ENCODE peak calls at places on chromosomes 2 and 18, in four cellular contexts. A is neural progenitor cell, G is astrocyte, O is PC-3. I is an unnamed sample.

GRCh38 chr18:31746396-31746795 is 14.3 kb downstream of the SLC25A52 start:
- DNase-seq in A (no peak), G (no peak), O (no peak), I (no peak)

GRCh38 chr2:224584111-224584764 is 925 bp downstream of the CUL3 start:
- DNase-seq in A (peak; percentile 68), G (peak; percentile 40), O (peak; percentile 31), I (peak; percentile 42)

GRCh38 chr2:138395565-138396306 is 105.8 kb upstream of the SPOPL start:
- DNase-seq in A (no peak), G (peak; percentile 56), O (peak; percentile 88), I (no peak)

GRCh38 chr2:42810126-42810970 is 18.0 kb upstream of the HAAO start:
- DNase-seq in A (peak; percentile 93), G (peak; percentile 95), O (peak; percentile 96), I (peak; percentile 96)

GRCh38 chr2:20526666-20527065 is 79.8 kb downstream of the RHOB start:
- DNase-seq in A (no peak), G (no peak), O (no peak), I (no peak)

GRCh38 chr2:143261986-143262784 is 133.0 kb downstream of the ARHGAP15 start:
- DNase-seq in A (no peak), G (no peak), O (no peak), I (peak; percentile 6)

GRCh38 chr18:34121157-34121807 is 103.4 kb downstream of the NOL4 start:
- DNase-seq in A (no peak), G (peak; percentile 70), O (peak; percentile 70), I (peak; percentile 28)

GRCh38 chr18:28875059-28875458 is 698.1 kb upstream of the CDH2 start:
- DNase-seq in A (no peak), G (peak; percentile 75), O (no peak), I (no peak)

GRCh38 chr2:112140413-112140802 is 2.2 kb downstream of the FBLN7 start:
- DNase-seq in A (no peak), G (no peak), O (no peak), I (no peak)

GRCh38 chr2:206164261-206164862 is 4.7 kb downstream of the EEF1B2 start:
- DNase-seq in A (peak; percentile 36), G (no peak), O (peak; percentile 71), I (peak; percentile 47)

GRCh38 chr2:109238580-109238979 is 109.6 kb downstream of the SH3RF3 start:
- DNase-seq in A (no peak), G (peak; percentile 57), O (peak; percentile 33), I (no peak)

GRCh38 chr2:118078734-118079133 is 9.5 kb upstream of the INSIG2 start:
- DNase-seq in A (no peak), G (no peak), O (peak; percentile 12), I (no peak)

GRCh38 chr2:191297031-191297430 is 51.8 kb downstream of the MYO1B start:
- DNase-seq in A (no peak), G (no peak), O (no peak), I (no peak)

GRCh38 chr18:32093106-32093511 is 1.4 kb downstream of the RNF138 start:
- DNase-seq in A (peak; percentile 86), G (peak; percentile 50), O (peak; percentile 34), I (peak; percentile 69)

GRCh38 chr2:173028671-173029070 is 47.0 kb upstream of the MAP3K20 start:
- DNase-seq in A (no peak), G (no peak), O (no peak), I (peak; percentile 55)

GRCh38 chr2:120949027-120949956 is 213.6 kb downstream of the GLI2 start:
- DNase-seq in A (no peak), G (no peak), O (peak; percentile 29), I (no peak)

GRCh38 chr2:185628985-185629384 is 109.6 kb upstream of the FSIP2 start:
- DNase-seq in A (peak; percentile 56), G (no peak), O (peak; percentile 54), I (no peak)

GRCh38 chr2:120863173-120863545 is 127.5 kb downstream of the GLI2 start:
- DNase-seq in A (no peak), G (no peak), O (no peak), I (no peak)

GRCh38 chr2:199850718-199851498 is at the start of gene FTCDNL1:
- DNase-seq in A (peak; percentile 81), G (peak; percentile 31), O (peak; percentile 46), I (peak; percentile 81)

GRCh38 chr2:100427627-100428258 is 10.3 kb upstream of the CHST10 start:
- DNase-seq in A (peak; percentile 44), G (peak; percentile 12), O (peak; percentile 68), I (peak; percentile 71)

GRCh38 chr2:111663471-111663951 is 220.5 kb downstream of the ANAPC1 start:
- DNase-seq in A (no peak), G (no peak), O (peak; percentile 20), I (peak; percentile 39)

GRCh38 chr2:83594841-83595720 is 864.0 kb downstream of the SUCLG1 start:
- DNase-seq in A (no peak), G (no peak), O (no peak), I (no peak)

GRCh38 chr2:27860111-27860510 is 30.1 kb downstream of the RBKS start:
- DNase-seq in A (no peak), G (peak; percentile 81), O (peak; percentile 69), I (no peak)

GRCh38 chr2:170436077-170436943 is 258.4 kb downstream of the MYO3B start:
- DNase-seq in A (peak; percentile 16), G (no peak), O (no peak), I (no peak)

GRCh38 chr2:219689676-219690628 is 62.5 kb downstream of the SLC4A3 start:
- DNase-seq in A (peak; percentile 61), G (peak; percentile 56), O (peak; percentile 79), I (peak; percentile 71)

GRCh38 chr2:75277111-75277510 is 77.8 kb upstream of the TACR1 start:
- DNase-seq in A (no peak), G (peak; percentile 67), O (peak; percentile 65), I (no peak)

GRCh38 chr18:80247403-80247916 is at the start of gene PARD6G:
- DNase-seq in A (peak; percentile 90), G (peak; percentile 43), O (peak; percentile 63), I (peak; percentile 95)

GRCh38 chr2:148020036-148020357 is 540 bp downstream of the ORC4 start:
- DNase-seq in A (no peak), G (peak; percentile 37), O (no peak), I (no peak)

GRCh38 chr18:58937204-58937603 is 72.5 kb downstream of the ZNF532 start:
- DNase-seq in A (no peak), G (peak; percentile 59), O (no peak), I (no peak)

GRCh38 chr18:12307871-12308385 is at the start of gene TUBB6:
- DNase-seq in A (peak; percentile 86), G (peak; percentile 69), O (no peak), I (peak; percentile 83)

GRCh38 chr2:204479557-204479956 is 65.7 kb upstream of the PARD3B start:
- DNase-seq in A (no peak), G (peak; percentile 39), O (peak; percentile 18), I (no peak)

GRCh38 chr18:905948-906415 is 1.3 kb downstream of the ADCYAP1 start:
- DNase-seq in A (peak; percentile 45), G (no peak), O (no peak), I (no peak)

GRCh38 chr18:907171-907879 is 2.7 kb downstream of the ADCYAP1 start:
- DNase-seq in A (peak; percentile 72), G (no peak), O (peak; percentile 18), I (peak; percentile 39)

GRCh38 chr18:906416-907170 is 1.9 kb downstream of the ADCYAP1 start:
- DNase-seq in A (peak; percentile 69), G (no peak), O (no peak), I (peak; percentile 41)

GRCh38 chr18:908631-909621 is 4.3 kb downstream of the ADCYAP1 start:
- DNase-seq in A (peak; percentile 73), G (no peak), O (no peak), I (no peak)

GRCh38 chr18:907880-908512 is 3.3 kb downstream of the ADCYAP1 start:
- DNase-seq in A (peak; percentile 49), G (no peak), O (no peak), I (no peak)
- TF ChIP-seq EZH2 in A (peak; percentile 91), G (peak; percentile 99), O (peak; percentile 92), I (no peak)

GRCh38 chr2:155513248-155513647 is 814.8 kb downstream of the KCNJ3 start:
- DNase-seq in A (no peak), G (no peak), O (no peak), I (no peak)

GRCh38 chr2:155519731-155520130 is 812.8 kb downstream of the NR4A2 start:
- DNase-seq in A (no peak), G (no peak), O (no peak), I (no peak)

GRCh38 chr2:155518094-155518493 is 814.4 kb downstream of the NR4A2 start:
- DNase-seq in A (no peak), G (no peak), O (no peak), I (no peak)

DNA sequence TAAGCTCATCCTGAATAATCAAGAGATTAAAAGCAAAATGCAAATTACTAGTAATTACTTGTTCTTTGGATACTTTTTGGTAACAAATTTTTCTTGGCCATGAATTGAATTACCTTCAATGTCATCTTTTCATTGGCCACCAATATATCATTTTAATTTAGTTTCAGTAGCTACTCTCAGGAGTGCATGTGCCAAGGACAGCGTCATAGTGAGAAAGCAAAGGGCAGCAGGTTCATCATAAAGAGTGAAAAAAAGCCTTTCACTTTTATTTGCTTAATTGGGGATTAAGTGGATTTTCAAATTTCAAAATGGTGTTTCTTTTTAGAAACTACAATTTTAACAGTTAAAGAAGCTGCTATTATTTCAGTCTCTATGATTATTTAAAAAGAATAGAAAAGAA is 815.2 kb downstream of the NR4A2 start:
- DNase-seq in A (no peak), G (no peak), O (no peak), I (no peak)
- TF ChIP-seq CTCF in A (no peak), G (no peak), O (no peak), I (no peak)

GRCh38 chr2:119136872-119137271 is 21.7 kb downstream of the C1QL2 start:
- DNase-seq in A (no peak), G (no peak), O (no peak), I (no peak)

GRCh38 chr2:119134775-119135174 is 23.8 kb downstream of the C1QL2 start:
- DNase-seq in A (no peak), G (no peak), O (no peak), I (no peak)

GRCh38 chr2:119137502-119137901 is 21.0 kb downstream of the C1QL2 start:
- DNase-seq in A (no peak), G (no peak), O (no peak), I (no peak)

GRCh38 chr2:119136093-119136492 is 22.5 kb downstream of the C1QL2 start:
- DNase-seq in A (no peak), G (no peak), O (peak; percentile 51), I (no peak)
- TF ChIP-seq EZH2 in A (no peak), G (no peak), O (no peak), I (no peak)

DNA sequence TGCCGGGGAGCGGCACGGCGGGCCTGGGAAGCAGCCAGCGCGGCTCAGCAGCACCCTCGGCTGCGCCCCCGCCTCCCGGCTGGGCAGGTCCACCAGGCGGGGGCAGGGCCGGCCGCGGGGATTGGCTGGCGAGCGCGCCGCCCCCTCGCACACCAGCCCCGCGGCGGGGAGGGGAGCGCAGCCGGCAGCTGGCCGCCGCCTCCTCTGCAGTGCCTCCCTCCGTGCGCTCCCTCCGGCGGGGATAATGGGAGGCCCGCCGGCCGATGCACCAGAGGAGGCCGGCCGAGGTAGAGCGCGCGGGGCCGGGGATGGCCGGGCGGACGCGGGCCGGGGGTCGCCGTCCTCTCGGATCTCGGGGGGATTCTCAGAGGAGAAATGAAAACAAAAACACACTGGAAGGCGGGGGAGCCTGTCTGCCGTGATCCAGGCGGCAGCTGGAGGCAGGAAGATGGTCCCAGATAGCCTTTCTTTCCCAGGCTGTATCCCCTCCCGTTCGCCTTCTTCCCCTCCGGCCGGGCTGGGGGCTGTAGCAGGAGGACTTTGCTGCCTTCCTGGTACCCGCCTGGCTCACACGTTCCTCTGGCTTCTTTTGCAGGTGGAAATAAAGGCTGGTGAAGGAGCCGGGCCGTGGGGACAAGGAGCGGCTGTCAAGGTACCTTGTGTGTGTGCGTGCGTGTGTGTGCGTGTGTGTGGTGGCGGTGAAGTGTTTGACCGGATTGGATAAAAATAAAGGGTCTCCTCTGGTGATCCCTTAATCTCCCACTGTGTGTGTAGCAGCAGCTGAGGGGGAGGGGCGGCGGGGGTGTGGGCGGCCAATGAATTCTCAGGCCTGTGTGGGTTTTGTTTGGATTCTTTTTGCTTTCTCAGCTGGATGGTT is 18.0 kb downstream of the TET3 start:
- DNase-seq in A (peak; percentile 95), G (peak; percentile 71), O (peak; percentile 84), I (peak; percentile 95)
- TF ChIP-seq CTCF in A (no peak), G (no peak), O (no peak), I (peak; percentile 1)